ENCODE peak calls at places on chromosome 7, in five cellular contexts. M is heart right ventricle, Z is fibroblast of villous mesenchyme, C is choroid plexus epithelial cell, F is NB4. D is an unnamed sample.

GRCh38 chr7:82275342-82275741 is 168.2 kb downstream of the CACNA2D1 start:
- DNase-seq in M (no peak), Z (no peak), C (no peak), F (no peak), D (no peak)

GRCh38 chr7:150665075-150665794 is 20.3 kb upstream of the GIMAP2 start:
- DNase-seq in M (no peak), Z (no peak), C (no peak), F (no peak), D (no peak)

GRCh38 chr7:116571037-116571436 is 46.2 kb downstream of the CAV1 start:
- DNase-seq in M (no peak), Z (peak), C (peak), F (no peak), D (peak)

GRCh38 chr7:133386204-133386603 is 133.3 kb downstream of the EXOC4 start:
- DNase-seq in M (no peak), Z (no peak), C (no peak), F (no peak), D (no peak)

GRCh38 chr7:24748521-24748920 is 8.7 kb downstream of the GSDME start:
- DNase-seq in M (no peak), Z (no peak), C (no peak), F (no peak), D (no peak)

GRCh38 chr7:141218941-141219340 is 145.1 kb downstream of the TMEM178B start:
- DNase-seq in M (no peak), Z (no peak), C (no peak), F (no peak), D (no peak)

GRCh38 chr7:144384555-144385245 is 18.8 kb downstream of the NOBOX start:
- DNase-seq in M (no peak), Z (peak), C (peak), F (no peak), D (peak)

GRCh38 chr7:43479042-43479441 is 103.9 kb upstream of the STK17A start:
- DNase-seq in M (no peak), Z (no peak), C (no peak), F (peak), D (no peak)

GRCh38 chr7:44922351-44922694 is 37.0 kb upstream of the PURB start:
- DNase-seq in M (no peak), Z (no peak), C (no peak), F (no peak), D (no peak)

GRCh38 chr7:24137338-24137737 is 146.7 kb upstream of the NPY start:
- DNase-seq in M (no peak), Z (no peak), C (no peak), F (no peak), D (no peak)

GRCh38 chr7:139618482-139619366 is 95.2 kb downstream of the CLEC2L start:
- DNase-seq in M (peak), Z (peak), C (peak), F (peak), D (peak)

GRCh38 chr7:145978769-145979168 is 137.8 kb upstream of the CNTNAP2 start:
- DNase-seq in M (no peak), Z (no peak), C (no peak), F (no peak), D (no peak)

GRCh38 chr7:25297231-25297630 is 68.9 kb upstream of the NPVF start:
- DNase-seq in M (no peak), Z (peak), C (no peak), F (no peak), D (no peak)

GRCh38 chr7:25545125-25546008 is 317.1 kb upstream of the NPVF start:
- DNase-seq in M (no peak), Z (no peak), C (no peak), F (no peak), D (no peak)

GRCh38 chr7:26399309-26399610 is 107.6 kb downstream of the SNX10 start:
- DNase-seq in M (no peak), Z (no peak), C (no peak), F (no peak), D (peak)

GRCh38 chr7:618539-619355 is 99.1 kb upstream of the PDGFA start:
- DNase-seq in M (no peak), Z (peak), C (no peak), F (peak), D (peak)

GRCh38 chr7:102264367-102264891 is 22.2 kb upstream of the SH2B2 start:
- DNase-seq in M (no peak), Z (peak), C (peak), F (peak), D (peak)

GRCh38 chr7:120272261-120272895 is 597 bp upstream of the KCND2 start:
- DNase-seq in M (no peak), Z (peak), C (peak), F (peak), D (peak)

GRCh38 chr7:157347217-157347904 is 10.6 kb downstream of the DNAJB6 start:
- DNase-seq in M (peak), Z (peak), C (peak), F (no peak), D (peak)

GRCh38 chr7:145692237-145692950 is 424.2 kb upstream of the CNTNAP2 start:
- DNase-seq in M (no peak), Z (no peak), C (peak), F (no peak), D (peak)

GRCh38 chr7:68269410-68269809 is 1272.8 kb downstream of the TYW1 start:
- DNase-seq in M (no peak), Z (no peak), C (peak), F (no peak), D (peak)

GRCh38 chr7:100089458-100090201 is 861 bp downstream of the COPS6 start:
- DNase-seq in M (no peak), Z (peak), C (no peak), F (no peak), D (no peak)

GRCh38 chr7:116382375-116382774 is 117.2 kb upstream of the CAV2 start:
- DNase-seq in M (no peak), Z (no peak), C (no peak), F (no peak), D (no peak)

GRCh38 chr7:21103426-21104123 is 316.9 kb upstream of the SP8 start:
- DNase-seq in M (no peak), Z (no peak), C (no peak), F (no peak), D (no peak)

GRCh38 chr7:135923700-135924261 is 53.4 kb downstream of the MTPN start:
- DNase-seq in M (no peak), Z (peak), C (peak), F (peak), D (peak)

GRCh38 chr7:110065112-110065511 is 1025.8 kb upstream of the LRRN3 start:
- DNase-seq in M (no peak), Z (no peak), C (no peak), F (no peak), D (no peak)

GRCh38 chr7:81503321-81503720 is 266.5 kb downstream of the HGF start:
- DNase-seq in M (no peak), Z (peak), C (no peak), F (no peak), D (no peak)

GRCh38 chr7:32217841-32218467 is 147.7 kb upstream of the PDE1C start:
- DNase-seq in M (no peak), Z (no peak), C (no peak), F (no peak), D (no peak)

GRCh38 chr7:114976666-114977065 is 54.8 kb downstream of the MDFIC start:
- DNase-seq in M (no peak), Z (peak), C (peak), F (no peak), D (peak)

GRCh38 chr7:93977551-93977950 is 26.6 kb downstream of the BET1 start:
- DNase-seq in M (no peak), Z (no peak), C (no peak), F (no peak), D (no peak)

GRCh38 chr7:46174192-46174572 is 253.1 kb upstream of the IGFBP3 start:
- DNase-seq in M (no peak), Z (peak), C (no peak), F (no peak), D (no peak)

GRCh38 chr7:152158801-152159587 is 133.5 kb downstream of the GALNT11 start:
- DNase-seq in M (no peak), Z (no peak), C (no peak), F (peak), D (no peak)

DNA sequence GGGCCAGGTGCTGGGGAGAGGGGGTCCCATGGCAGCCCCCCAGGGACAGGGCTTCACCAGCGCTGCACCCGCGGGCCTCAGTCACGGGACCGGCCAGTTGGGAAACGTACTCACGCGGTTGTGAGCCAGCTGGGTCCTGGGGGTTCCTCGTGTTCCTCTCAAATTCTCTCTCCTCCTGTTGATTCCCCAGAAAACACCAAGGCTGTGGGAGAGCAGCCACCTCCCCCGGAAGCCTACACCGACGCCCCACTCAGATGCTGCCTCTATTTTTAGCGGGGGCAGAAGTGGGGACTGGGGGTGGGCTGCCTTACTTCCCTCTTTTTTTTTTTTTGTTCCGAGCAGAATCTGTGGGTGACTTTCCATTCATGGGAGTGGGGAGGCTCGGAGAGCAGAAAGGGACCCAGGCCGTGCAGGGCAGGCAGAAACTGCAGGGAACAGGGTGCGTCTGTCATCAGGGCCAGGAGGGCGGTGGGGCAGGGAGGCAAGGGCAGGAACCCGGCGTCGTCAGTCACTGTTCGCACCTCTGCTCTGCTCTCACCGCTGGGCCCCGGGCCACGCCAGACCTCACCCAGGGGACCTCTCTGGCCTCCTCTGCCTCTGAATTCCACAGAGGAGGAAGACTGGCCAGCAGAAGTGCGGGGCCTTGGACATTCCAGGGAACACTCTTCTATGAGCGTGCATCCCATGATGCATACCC is 63.1 kb downstream of the CARD11 start:
- DNase-seq in M (no peak), Z (no peak), C (no peak), F (no peak), D (no peak)
- H3K4me3 ChIP-seq in M (no peak), Z (no peak), C (no peak), F (no peak), D (no peak)

GRCh38 chr7:158495780-158496179 is 91.8 kb downstream of the PTPRN2 start:
- DNase-seq in M (no peak), Z (no peak), C (peak), F (peak), D (no peak)
- TF ChIP-seq CTCF in M (no peak), Z (no peak), C (peak), F (peak), D (no peak)

GRCh38 chr7:66628361-66629221 is at the start of gene KCTD7:
- DNase-seq in M (peak), Z (peak), C (peak), F (peak), D (peak)
- H3K4me3 ChIP-seq in M (peak), Z (peak), C (peak), F (peak), D (peak)

DNA sequence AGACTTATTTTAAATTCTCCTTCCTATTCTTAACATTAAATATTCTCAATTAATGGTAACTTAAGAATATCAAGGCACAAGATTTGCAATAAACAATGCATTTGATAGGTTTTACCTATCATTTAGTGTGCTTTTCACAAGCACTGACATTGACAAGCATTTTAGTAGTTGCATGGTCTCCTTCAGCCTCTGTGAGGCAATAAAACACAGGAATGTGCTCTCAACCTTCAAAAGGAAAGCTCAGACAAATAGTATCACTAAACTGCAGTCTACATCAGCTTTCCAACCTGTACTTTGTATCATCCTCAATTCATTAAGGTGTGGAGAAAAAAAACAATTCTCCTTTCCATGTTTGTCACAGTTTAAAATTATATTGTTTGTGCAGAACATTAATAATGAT is 51.1 kb upstream of the TSPAN13 start:
- DNase-seq in M (no peak), Z (peak), C (peak), F (no peak), D (peak)
- TF ChIP-seq CTCF in M (no peak), Z (no peak), C (peak), F (no peak), D (peak)

DNA sequence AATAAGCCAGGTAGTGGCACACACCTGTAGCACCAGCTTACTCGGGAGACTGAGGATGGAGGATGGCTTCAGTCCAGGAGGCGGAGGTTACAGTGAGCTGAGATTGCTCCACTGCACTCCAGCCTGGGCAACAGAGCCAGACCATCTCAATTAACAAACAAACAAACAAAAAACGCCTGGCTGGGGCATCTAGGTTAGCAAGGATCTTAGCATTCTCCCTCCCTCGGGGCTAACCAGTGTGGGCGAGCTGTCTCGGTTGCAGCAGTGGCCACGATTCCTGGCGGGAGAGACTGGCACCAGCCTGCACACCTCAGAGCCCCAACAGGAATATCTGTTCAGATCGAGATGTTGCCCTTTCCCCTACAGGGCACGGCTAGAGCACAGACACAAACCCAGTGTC is 91.3 kb upstream of the KCTD7 start:
- DNase-seq in M (no peak), Z (no peak), C (no peak), F (no peak), D (no peak)
- H3K4me3 ChIP-seq in M (no peak), Z (no peak), C (no peak), F (no peak), D (no peak)

GRCh38 chr7:105876964-105877601 is 684 bp upstream of the ATXN7L1 start:
- DNase-seq in M (peak), Z (peak), C (peak), F (peak), D (peak)
- TF ChIP-seq CTCF in M (no peak), Z (peak), C (peak), F (no peak), D (peak)

D was measured in fibroblast of pulmonary artery.